ENCODE peak calls at places on chromosome 2, in six cellular contexts. S is A549, J is HepG2, N is K562, L is endothelial cell of umbilical vein, X is GM12878. O is an unnamed sample.

GRCh38 chr2:206856474-206856873 is 82.8 kb upstream of the CPO start:
- DNase-seq in N (no peak), X (no peak), J (no peak), S (no peak), L (no peak), O (no peak)

GRCh38 chr2:45743531-45744391 is 92.3 kb downstream of the PRKCE start:
- DNase-seq in S (no peak), X (no peak), L (peak; percentile 50), J (no peak), N (no peak), O (no peak)

GRCh38 chr2:84906900-84907714 is 1.7 kb downstream of the TMSB10 start:
- DNase-seq in N (peak; percentile 60), X (no peak), S (peak; percentile 93), J (peak; percentile 57), L (peak; percentile 72), O (peak; percentile 92)

GRCh38 chr2:12918841-12919445 is 202.2 kb downstream of the TRIB2 start:
- DNase-seq in X (no peak), N (no peak), S (no peak), J (no peak), L (no peak), O (peak; percentile 19)

GRCh38 chr2:222835142-222835822 is 25.6 kb upstream of the ACSL3 start:
- DNase-seq in N (no peak), S (no peak), J (no peak), L (no peak), X (no peak), O (no peak)

GRCh38 chr2:160492401-160493226 is 993 bp downstream of the RBMS1 start:
- DNase-seq in S (peak; percentile 62), J (peak; percentile 99), X (no peak), L (peak; percentile 72), N (peak; percentile 23), O (peak; percentile 65)

GRCh38 chr2:73307720-73308119 is 14.4 kb upstream of the EGR4 start:
- DNase-seq in J (no peak), S (no peak), L (no peak), N (no peak), X (no peak), O (no peak)

GRCh38 chr2:96869824-96870630 is at the start of gene SEMA4C:
- DNase-seq in L (peak; percentile 45), N (peak; percentile 79), J (no peak), S (peak; percentile 30), X (no peak), O (peak; percentile 56)

GRCh38 chr2:215970425-215970824 is 42.9 kb downstream of the MREG start:
- DNase-seq in N (no peak), J (no peak), L (no peak), X (no peak), S (no peak), O (no peak)

GRCh38 chr2:219344756-219345458 is 12.4 kb upstream of the RESP18 start:
- DNase-seq in S (no peak), L (peak; percentile 48), X (no peak), J (no peak), N (no peak), O (no peak)
- TF ChIP-seq MYC in S (no peak), L (no peak), X (no peak), J (no peak), N (no peak), O (no peak)

DNA sequence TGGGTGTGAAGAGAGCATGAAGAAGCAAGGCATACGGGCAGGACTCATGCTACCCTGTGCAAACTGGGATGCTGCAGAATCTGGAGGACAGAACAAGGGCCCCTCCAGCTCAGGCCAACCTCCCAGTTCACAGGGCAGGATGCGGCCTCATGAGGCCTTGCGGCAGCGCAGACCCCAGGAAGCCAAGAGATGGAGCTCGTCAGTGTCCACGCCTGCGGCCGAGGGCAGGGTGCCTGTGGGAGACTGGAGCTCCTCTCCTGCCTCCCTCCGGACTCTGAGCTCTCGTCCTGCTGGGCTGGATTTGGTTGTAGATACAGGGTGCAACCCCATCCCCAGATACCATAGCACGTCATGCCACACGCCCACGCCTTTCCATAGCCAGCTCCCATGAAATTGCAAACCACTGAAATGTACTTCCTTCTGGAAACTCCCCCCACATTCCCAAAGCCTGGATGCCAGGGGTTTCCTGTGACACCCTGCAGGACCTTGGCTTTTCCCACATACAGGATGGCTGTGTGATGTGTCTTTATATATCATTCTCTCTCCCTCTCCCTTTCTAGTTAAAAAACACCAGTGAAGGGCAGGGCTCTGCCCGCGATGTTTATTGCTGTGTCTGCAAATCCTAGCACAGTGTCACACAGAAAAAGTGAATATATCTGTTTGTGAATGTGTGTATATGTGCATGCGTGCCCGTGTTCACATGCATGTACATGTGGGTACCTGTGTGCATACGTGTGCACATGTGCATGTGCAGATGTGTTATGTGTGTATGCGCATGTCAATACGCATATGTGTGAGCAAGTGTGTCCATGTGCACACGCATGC is 12.3 kb upstream of the SNTG2 start:
- DNase-seq in L (no peak), S (no peak), N (no peak), X (no peak), J (no peak), O (no peak)
- TF ChIP-seq MYC in L (no peak), S (no peak), N (no peak), X (no peak), J (no peak), O (no peak)

GRCh38 chr2:185618630-185619029 is 120.0 kb upstream of the FSIP2 start:
- DNase-seq in S (no peak), N (no peak), J (no peak), X (no peak), L (no peak), O (no peak)
- TF ChIP-seq MYC in S (no peak), N (no peak), J (no peak), X (no peak), L (no peak), O (no peak)

DNA sequence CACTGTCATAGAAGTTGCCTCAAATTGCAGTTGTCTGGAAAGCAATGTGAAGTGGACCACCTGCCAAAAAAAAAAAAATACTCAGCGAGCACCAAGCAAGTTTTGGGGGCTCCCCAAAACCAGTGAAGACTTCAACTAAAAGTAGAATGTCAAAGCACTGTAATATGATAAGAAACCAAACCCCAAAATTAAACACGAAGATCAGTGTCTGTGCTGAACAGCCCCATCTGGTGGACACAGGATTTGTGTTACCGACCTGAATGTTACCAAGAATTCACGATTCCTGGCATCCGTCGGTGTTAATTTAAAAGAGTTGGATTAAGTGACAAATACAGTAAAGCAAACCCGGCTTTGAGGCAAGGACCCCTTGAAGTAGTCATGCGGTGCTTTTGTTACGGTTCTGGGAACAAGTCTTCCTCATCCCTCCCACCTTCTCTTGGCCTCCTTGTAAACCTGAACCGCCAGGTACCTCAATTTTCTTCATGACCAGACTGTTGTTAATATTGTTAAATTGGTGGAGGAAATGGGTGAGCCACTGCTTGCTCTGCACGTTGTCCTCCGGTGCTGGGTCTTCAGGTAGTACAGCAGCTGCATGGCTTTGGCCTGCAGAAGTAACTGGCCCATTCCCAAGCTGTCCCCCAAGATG is 31.3 kb upstream of the SSB start:
- DNase-seq in S (peak; percentile 28), N (peak; percentile 61), J (peak; percentile 63), L (peak; percentile 62), X (no peak), O (peak; percentile 60)
- TF ChIP-seq MYC in S (no peak), N (no peak), J (no peak), L (no peak), X (no peak), O (no peak)

GRCh38 chr2:237877576-237878307 is 18.3 kb downstream of the RAMP1 start:
- DNase-seq in X (no peak), N (no peak), L (no peak), S (no peak), J (no peak), O (no peak)

GRCh38 chr2:237879058-237879430 is 19.6 kb downstream of the RAMP1 start:
- DNase-seq in N (no peak), X (no peak), L (peak; percentile 14), S (no peak), J (no peak), O (no peak)

GRCh38 chr2:237879991-237880560 is 20.7 kb downstream of the RAMP1 start:
- DNase-seq in S (no peak), X (no peak), L (no peak), J (no peak), N (no peak), O (no peak)

GRCh38 chr2:237876951-237877491 is 17.6 kb downstream of the RAMP1 start:
- DNase-seq in S (no peak), N (no peak), X (no peak), L (no peak), J (no peak), O (no peak)

DNA sequence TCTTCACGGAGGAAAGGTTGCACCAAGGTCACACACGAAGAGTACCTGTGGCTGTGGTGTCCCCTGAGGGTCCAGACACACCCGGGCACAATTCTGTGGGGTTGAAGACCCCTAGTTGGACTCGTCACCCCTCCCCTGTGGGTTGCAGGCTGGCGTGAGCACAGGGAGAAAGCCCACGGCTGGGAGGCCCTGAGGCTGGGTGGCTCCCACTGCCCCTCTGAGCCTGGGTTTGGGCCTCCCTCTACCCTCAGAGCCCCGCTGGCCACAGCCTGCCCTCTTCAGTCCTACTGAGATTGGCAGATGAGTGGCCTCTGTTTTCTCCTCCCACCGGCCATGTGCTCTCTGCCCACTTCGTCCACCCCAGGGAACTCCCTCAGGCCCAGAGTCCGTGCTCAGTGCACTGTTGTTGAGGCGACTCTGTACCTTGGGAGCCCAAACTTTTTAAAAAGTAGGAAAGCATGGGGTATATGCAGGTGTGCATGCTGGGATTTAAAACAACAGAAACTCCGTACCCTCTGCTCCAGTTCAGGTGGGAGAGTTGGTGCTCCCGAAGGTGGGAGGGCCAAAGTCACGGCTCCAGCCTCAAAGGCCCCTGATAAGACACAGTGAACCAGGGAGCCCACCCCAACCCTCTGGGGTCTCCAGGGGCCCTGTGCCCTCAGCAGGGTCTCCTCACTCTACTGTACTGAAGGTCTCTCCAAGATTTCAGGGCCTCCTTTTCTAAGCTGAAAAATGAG is 19.1 kb downstream of the RAMP1 start:
- DNase-seq in L (no peak), S (no peak), N (no peak), J (no peak), X (no peak), O (no peak)
- TF ChIP-seq MYC in L (no peak), S (no peak), N (no peak), J (no peak), X (no peak), O (no peak)